ENCODE peak calls at places on chromosomes 5 and 9, in seven cellular contexts. V is activated CD4-positive, alpha-beta memory T cell treated with anti-CD3 and anti-CD28 coated beads, Interleukin-2, amount 10 ng/mL, durations not matched to agents 7 days and 5 days; H is CD4-positive, alpha-beta T cell; Y is LHCN-M2; G is aorta; I is astrocyte; F is lower lobe of right lung. X is an unnamed sample.

GRCh38 chr5:179679014-179679674 is 1.7 kb downstream of the CBY3 start:
- DNase-seq in V (peak), H (peak), Y (peak), G (peak), I (peak), F (peak), X (peak)

GRCh38 chr5:74251106-74252032 is 389.2 kb downstream of the ENC1 start:
- DNase-seq in V (no peak), H (no peak), Y (peak), G (no peak), I (peak), F (no peak), X (no peak)

GRCh38 chr9:88364706-88365105 is 23.5 kb upstream of the SPIN1 start:
- DNase-seq in V (no peak), H (no peak), Y (no peak), G (no peak), I (no peak), F (no peak), X (no peak)

GRCh38 chr5:98750693-98751092 is 22.8 kb upstream of the RGMB start:
- DNase-seq in V (no peak), H (no peak), Y (no peak), G (no peak), I (no peak), F (no peak), X (peak)

GRCh38 chr5:66849803-66850202 is 253.6 kb downstream of the MAST4 start:
- DNase-seq in V (no peak), H (no peak), Y (no peak), G (no peak), I (peak), F (no peak), X (no peak)

GRCh38 chr9:133256686-133257091 is 18.3 kb downstream of the ABO start:
- DNase-seq in V (no peak), H (no peak), Y (no peak), G (peak), I (no peak), F (no peak), X (no peak)

GRCh38 chr5:152686931-152687330 is 281.9 kb upstream of the NMUR2 start:
- DNase-seq in V (no peak), H (no peak), Y (peak), G (no peak), I (peak), F (no peak), X (no peak)

GRCh38 chr9:105662184-105663104 is at the start of gene TAL2:
- DNase-seq in V (no peak), H (no peak), Y (no peak), G (no peak), I (no peak), F (no peak), X (no peak)

GRCh38 chr9:124215551-124215910 is 42.2 kb upstream of the NEK6 start:
- DNase-seq in V (no peak), H (no peak), Y (no peak), G (no peak), I (no peak), F (no peak), X (no peak)

GRCh38 chr9:126521976-126522590 is 91.6 kb upstream of the LMX1B start:
- DNase-seq in V (no peak), H (no peak), Y (no peak), G (peak), I (no peak), F (peak), X (no peak)

GRCh38 chr5:3715048-3715447 is 119.4 kb downstream of the IRX1 start:
- DNase-seq in V (no peak), H (no peak), Y (no peak), G (no peak), I (no peak), F (no peak), X (no peak)

GRCh38 chr5:166772770-166773169 is 1518.7 kb upstream of the WWC1 start:
- DNase-seq in V (no peak), H (no peak), Y (peak), G (no peak), I (peak), F (no peak), X (no peak)

GRCh38 chr9:28134577-28134976 is 561.3 kb upstream of the C9orf72 start:
- DNase-seq in V (no peak), H (no peak), Y (no peak), G (no peak), I (no peak), F (no peak), X (no peak)

GRCh38 chr9:78015242-78015641 is 16.4 kb downstream of the GNAQ start:
- DNase-seq in V (no peak), H (no peak), Y (no peak), G (no peak), I (no peak), F (no peak), X (no peak)

GRCh38 chr5:113166710-113167366 is 190.2 kb downstream of the DCP2 start:
- DNase-seq in V (no peak), H (no peak), Y (peak), G (no peak), I (peak), F (no peak), X (no peak)

GRCh38 chr9:133408042-133408441 is 9.8 kb downstream of the REXO4 start:
- DNase-seq in V (no peak), H (no peak), Y (no peak), G (no peak), I (no peak), F (no peak), X (no peak)

GRCh38 chr5:72328172-72328571 is 8.0 kb downstream of the PTCD2 start:
- DNase-seq in V (no peak), H (no peak), Y (peak), G (no peak), I (peak), F (no peak), X (no peak)

GRCh38 chr5:93055971-93056370 is 525.0 kb downstream of the NR2F1-AS1 start:
- DNase-seq in V (no peak), H (no peak), Y (no peak), G (no peak), I (no peak), F (no peak), X (no peak)

GRCh38 chr5:72252574-72253155 is 67.4 kb downstream of the MRPS27 start:
- DNase-seq in V (no peak), H (no peak), Y (peak), G (no peak), I (no peak), F (no peak), X (no peak)

GRCh38 chr5:1540831-1541661 is 17.3 kb upstream of the LPCAT1 start:
- DNase-seq in V (peak), H (no peak), Y (no peak), G (peak), I (no peak), F (no peak), X (no peak)

GRCh38 chr9:136658849-136659535 is 3.7 kb upstream of the EGFL7 start:
- DNase-seq in V (no peak), H (no peak), Y (no peak), G (no peak), I (no peak), F (peak), X (peak)

GRCh38 chr9:134936021-134936761 is 18.5 kb upstream of the FCN1 start:
- DNase-seq in V (no peak), H (no peak), Y (no peak), G (peak), I (no peak), F (peak), X (no peak)

GRCh38 chr5:2271280-2271679 is 388.6 kb upstream of the IRX4 start:
- DNase-seq in V (no peak), H (no peak), Y (no peak), G (peak), I (no peak), F (no peak), X (no peak)

GRCh38 chr5:138065102-138065501 is 18.7 kb upstream of the WNT8A start:
- DNase-seq in V (no peak), H (no peak), Y (no peak), G (no peak), I (no peak), F (no peak), X (peak)

GRCh38 chr5:123665822-123666371 is 153.9 kb downstream of the CSNK1G3 start:
- DNase-seq in V (no peak), H (no peak), Y (no peak), G (no peak), I (no peak), F (no peak), X (no peak)

GRCh38 chr5:88889165-88890069 is 6.4 kb upstream of the MEF2C start:
- DNase-seq in V (no peak), H (no peak), Y (peak), G (peak), I (peak), F (peak), X (no peak)

X was measured in DND-41.